ENCODE peak calls at places on chromosome 19, in six cellular contexts. One of them, this sample, is unnamed.

GRCh38 chr19:39438270-39438934 is 2.7 kb upstream of the RPS16 start:
- DNase-seq in neuronal stem cell: no peak
- DNase-seq in neural progenitor cell: no peak
- DNase-seq in transverse colon: no peak
- DNase-seq in IMR-90: peak; percentile 67
- DNase-seq in PC-9: peak; percentile 41
- DNase-seq in this sample: no peak

GRCh38 chr19:58356236-58356970 is 3.1 kb upstream of the A1BG start:
- DNase-seq in PC-9: no peak
- DNase-seq in neural progenitor cell: no peak
- DNase-seq in IMR-90: peak; percentile 43
- DNase-seq in transverse colon: no peak
- DNase-seq in neuronal stem cell: no peak
- DNase-seq in this sample: peak; percentile 45

GRCh38 chr19:55239004-55239403 is 10.4 kb upstream of the TMEM86B start:
- DNase-seq in PC-9: no peak
- DNase-seq in neuronal stem cell: no peak
- DNase-seq in transverse colon: no peak
- DNase-seq in IMR-90: no peak
- DNase-seq in neural progenitor cell: no peak
- DNase-seq in this sample: no peak

GRCh38 chr19:16457195-16457953 is 14.4 kb downstream of the EPS15L1 start:
- DNase-seq in neuronal stem cell: no peak
- DNase-seq in neural progenitor cell: peak; percentile 23
- DNase-seq in IMR-90: peak; percentile 26
- DNase-seq in PC-9: peak; percentile 42
- DNase-seq in transverse colon: no peak
- DNase-seq in this sample: peak; percentile 52

GRCh38 chr19:16260794-16261161 is 63.1 kb downstream of the AP1M1 start:
- DNase-seq in transverse colon: no peak
- DNase-seq in neuronal stem cell: no peak
- DNase-seq in IMR-90: no peak
- DNase-seq in PC-9: no peak
- DNase-seq in neural progenitor cell: no peak
- DNase-seq in this sample: no peak

GRCh38 chr19:16293133-16294085 is 31.2 kb upstream of the KLF2 start:
- DNase-seq in IMR-90: peak; percentile 99
- DNase-seq in neural progenitor cell: no peak
- DNase-seq in neuronal stem cell: no peak
- DNase-seq in transverse colon: peak; percentile 66
- DNase-seq in PC-9: peak; percentile 61
- DNase-seq in this sample: no peak

GRCh38 chr19:53659292-53659691 is 27.5 kb downstream of the DPRX start:
- DNase-seq in neural progenitor cell: peak; percentile 80
- DNase-seq in PC-9: peak; percentile 9
- DNase-seq in transverse colon: no peak
- DNase-seq in neuronal stem cell: no peak
- DNase-seq in IMR-90: no peak
- DNase-seq in this sample: no peak

GRCh38 chr19:31258211-31259052 is 90.8 kb downstream of the TSHZ3 start:
- DNase-seq in transverse colon: no peak
- DNase-seq in neuronal stem cell: no peak
- DNase-seq in neural progenitor cell: no peak
- DNase-seq in PC-9: no peak
- DNase-seq in IMR-90: no peak
- DNase-seq in this sample: no peak

GRCh38 chr19:15378529-15379082 is 981 bp downstream of the AKAP8 start:
- DNase-seq in IMR-90: peak; percentile 41
- DNase-seq in transverse colon: peak; percentile 64
- DNase-seq in neural progenitor cell: peak; percentile 65
- DNase-seq in neuronal stem cell: peak; percentile 20
- DNase-seq in PC-9: peak; percentile 41
- DNase-seq in this sample: peak; percentile 70

GRCh38 chr19:4709440-4710280 is 14.0 kb downstream of the DPP9 start:
- DNase-seq in transverse colon: no peak
- DNase-seq in PC-9: no peak
- DNase-seq in IMR-90: no peak
- DNase-seq in neural progenitor cell: no peak
- DNase-seq in neuronal stem cell: no peak
- DNase-seq in this sample: no peak

GRCh38 chr19:34734601-34735103 is 609 bp downstream of the ZNF181 start:
- DNase-seq in IMR-90: no peak
- DNase-seq in transverse colon: peak; percentile 28
- DNase-seq in neural progenitor cell: peak; percentile 7
- DNase-seq in neuronal stem cell: no peak
- DNase-seq in PC-9: no peak
- DNase-seq in this sample: no peak

GRCh38 chr19:38543807-38544568 is 73.8 kb downstream of the MAP4K1 start:
- DNase-seq in PC-9: peak; percentile 60
- DNase-seq in IMR-90: peak; percentile 86
- DNase-seq in neural progenitor cell: no peak
- DNase-seq in transverse colon: peak; percentile 42
- DNase-seq in neuronal stem cell: no peak
- DNase-seq in this sample: peak; percentile 76

GRCh38 chr19:16338470-16339360 is 14.1 kb downstream of the KLF2 start:
- DNase-seq in neuronal stem cell: no peak
- DNase-seq in PC-9: peak; percentile 71
- DNase-seq in IMR-90: peak; percentile 96
- DNase-seq in transverse colon: peak; percentile 40
- DNase-seq in neural progenitor cell: no peak
- DNase-seq in this sample: peak; percentile 73

GRCh38 chr19:29629836-29630534 is 23.9 kb downstream of the POP4 start:
- DNase-seq in IMR-90: no peak
- DNase-seq in PC-9: no peak
- DNase-seq in neuronal stem cell: no peak
- DNase-seq in neural progenitor cell: no peak
- DNase-seq in transverse colon: no peak
- DNase-seq in this sample: peak; percentile 13

GRCh38 chr19:44643605-44644390 is at the start of gene PVR:
- DNase-seq in transverse colon: peak; percentile 75
- DNase-seq in neural progenitor cell: peak; percentile 78
- DNase-seq in IMR-90: peak; percentile 77
- DNase-seq in PC-9: peak; percentile 78
- DNase-seq in neuronal stem cell: peak; percentile 48
- DNase-seq in this sample: peak; percentile 86

GRCh38 chr19:44725684-44726083 is 22.8 kb upstream of the BCL3 start:
- DNase-seq in neuronal stem cell: no peak
- DNase-seq in PC-9: no peak
- DNase-seq in neural progenitor cell: no peak
- DNase-seq in IMR-90: no peak
- DNase-seq in transverse colon: peak; percentile 67
- DNase-seq in this sample: no peak

GRCh38 chr19:33152178-33152577 is 20.3 kb downstream of the WDR88 start:
- DNase-seq in IMR-90: peak; percentile 50
- DNase-seq in PC-9: no peak
- DNase-seq in neural progenitor cell: no peak
- DNase-seq in transverse colon: no peak
- DNase-seq in neuronal stem cell: no peak
- DNase-seq in this sample: no peak

GRCh38 chr19:341386-342127 is 3.0 kb downstream of the MIER2 start:
- DNase-seq in IMR-90: no peak
- DNase-seq in transverse colon: no peak
- DNase-seq in neuronal stem cell: no peak
- DNase-seq in neural progenitor cell: no peak
- DNase-seq in PC-9: no peak
- DNase-seq in this sample: no peak

GRCh38 chr19:47377801-47378200 is 28.7 kb downstream of the DHX34 start:
- DNase-seq in neural progenitor cell: no peak
- DNase-seq in PC-9: no peak
- DNase-seq in IMR-90: no peak
- DNase-seq in neuronal stem cell: no peak
- DNase-seq in transverse colon: no peak
- DNase-seq in this sample: no peak

GRCh38 chr19:45262570-45262969 is 11.5 kb downstream of the MARK4 start:
- DNase-seq in transverse colon: no peak
- DNase-seq in IMR-90: no peak
- DNase-seq in neuronal stem cell: no peak
- DNase-seq in PC-9: no peak
- DNase-seq in neural progenitor cell: no peak
- DNase-seq in this sample: no peak

GRCh38 chr19:33613601-33614000 is 8.2 kb upstream of the CHST8 start:
- DNase-seq in transverse colon: no peak
- DNase-seq in PC-9: no peak
- DNase-seq in IMR-90: no peak
- DNase-seq in neuronal stem cell: no peak
- DNase-seq in neural progenitor cell: no peak
- DNase-seq in this sample: no peak

GRCh38 chr19:38090561-38090960 is 133.5 kb downstream of the DPF1 start:
- DNase-seq in IMR-90: no peak
- DNase-seq in PC-9: no peak
- DNase-seq in neural progenitor cell: no peak
- DNase-seq in transverse colon: no peak
- DNase-seq in neuronal stem cell: no peak
- DNase-seq in this sample: no peak

GRCh38 chr19:49338691-49339363 is 3.6 kb downstream of the CD37 start:
- DNase-seq in PC-9: peak; percentile 92
- DNase-seq in neuronal stem cell: peak; percentile 75
- DNase-seq in transverse colon: peak; percentile 90
- DNase-seq in IMR-90: no peak
- DNase-seq in neural progenitor cell: peak; percentile 98
- DNase-seq in this sample: peak; percentile 93

GRCh38 chr19:21698215-21698614 is 69.2 kb downstream of the ZNF100 start:
- DNase-seq in PC-9: no peak
- DNase-seq in neuronal stem cell: peak; percentile 14
- DNase-seq in neural progenitor cell: peak; percentile 17
- DNase-seq in IMR-90: peak; percentile 1
- DNase-seq in transverse colon: no peak
- DNase-seq in this sample: no peak

GRCh38 chr19:22607653-22608430 is 26.3 kb upstream of the ZNF492 start:
- DNase-seq in neural progenitor cell: no peak
- DNase-seq in PC-9: no peak
- DNase-seq in transverse colon: no peak
- DNase-seq in IMR-90: no peak
- DNase-seq in neuronal stem cell: no peak
- DNase-seq in this sample: no peak

GRCh38 chr19:13132471-13133166 is 14.6 kb downstream of the NACC1 start:
- DNase-seq in neuronal stem cell: no peak
- DNase-seq in transverse colon: no peak
- DNase-seq in IMR-90: peak; percentile 79
- DNase-seq in PC-9: peak; percentile 54
- DNase-seq in neural progenitor cell: no peak
- DNase-seq in this sample: no peak

GRCh38 chr19:55131421-55131820 is 14.0 kb upstream of the PPP1R12C start:
- DNase-seq in neuronal stem cell: no peak
- DNase-seq in neural progenitor cell: no peak
- DNase-seq in PC-9: no peak
- DNase-seq in transverse colon: no peak
- DNase-seq in IMR-90: peak; percentile 57
- DNase-seq in this sample: no peak

GRCh38 chr19:17513801-17514200 is 2.4 kb downstream of the PGLS start:
- DNase-seq in PC-9: peak; percentile 55
- DNase-seq in IMR-90: no peak
- DNase-seq in neuronal stem cell: no peak
- DNase-seq in transverse colon: no peak
- DNase-seq in neural progenitor cell: no peak
- DNase-seq in this sample: no peak

DNA sequence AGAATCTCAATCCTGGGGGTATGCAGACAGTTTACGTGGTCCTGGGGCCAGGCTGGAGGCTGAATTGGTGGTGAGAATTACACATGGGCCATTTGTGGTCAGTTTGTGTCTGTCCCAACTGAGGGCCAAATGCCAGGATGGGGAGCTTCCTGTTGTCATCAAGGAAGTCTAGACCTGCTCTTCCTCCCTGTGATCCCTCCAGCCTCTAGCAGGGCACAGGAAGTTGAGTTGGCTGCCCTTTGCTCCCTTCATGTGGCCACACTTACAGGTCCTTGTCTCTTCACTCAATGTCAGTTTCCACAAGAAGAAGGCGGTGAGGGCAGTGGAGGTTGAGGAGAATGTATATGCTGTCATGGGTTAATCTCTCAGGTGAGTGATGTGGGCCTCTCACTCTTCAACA is 30.1 kb downstream of the SIGLEC7 start:
- DNase-seq in transverse colon: no peak
- DNase-seq in neuronal stem cell: no peak
- DNase-seq in PC-9: no peak
- DNase-seq in IMR-90: no peak
- DNase-seq in neural progenitor cell: no peak
- DNase-seq in this sample: no peak
- H3K27me3 ChIP-seq in transverse colon: no peaks in the 10 kb centered on the region
- H3K27me3 ChIP-seq in neuronal stem cell: peaks cover 6% of the 10 kb centered on the region
- H3K27me3 ChIP-seq in PC-9: peaks cover 80% of the 10 kb centered on the region
- H3K27me3 ChIP-seq in IMR-90: no peaks in the 10 kb centered on the region
- H3K27me3 ChIP-seq in neural progenitor cell: peaks cover 27% of the 10 kb centered on the region
- H3K27me3 ChIP-seq in this sample: peaks cover 15% of the 10 kb centered on the region

DNA sequence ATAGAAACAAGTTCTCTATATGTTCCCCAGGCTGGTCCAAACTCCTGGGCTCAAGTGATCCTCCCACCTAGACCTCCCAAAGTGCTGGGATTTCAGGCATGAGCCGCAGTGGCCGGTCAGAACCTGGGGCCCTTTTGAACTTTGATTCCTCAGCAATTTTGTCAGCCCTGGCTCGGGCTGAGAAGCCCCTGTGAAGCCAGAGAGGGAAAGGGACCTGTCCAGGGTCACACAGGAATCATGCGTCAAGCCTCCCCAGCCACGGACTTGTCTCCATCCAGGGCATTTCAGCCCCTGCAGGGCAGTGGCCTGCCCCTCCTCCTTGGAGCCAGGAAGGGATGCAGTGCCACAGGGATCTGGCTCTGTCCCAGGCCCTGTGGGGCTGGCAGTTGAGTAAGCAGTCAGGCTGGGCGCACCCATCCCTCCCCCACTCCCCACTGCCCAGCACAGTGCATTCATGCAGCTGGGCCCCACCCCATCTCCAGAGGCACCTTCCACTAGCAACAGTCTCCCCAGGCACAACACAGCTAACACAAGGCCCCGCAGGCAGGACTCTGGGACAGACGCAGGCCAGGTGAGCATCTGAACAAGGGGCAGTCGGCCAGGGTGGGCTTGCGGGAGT is at the start of gene CAPS:
- DNase-seq in neural progenitor cell: no peak
- DNase-seq in transverse colon: peak; percentile 78
- DNase-seq in IMR-90: peak; percentile 23
- DNase-seq in neuronal stem cell: no peak
- DNase-seq in PC-9: peak; percentile 85
- DNase-seq in this sample: peak; percentile 88
- H3K9me3 ChIP-seq in neural progenitor cell: no peaks in the 10 kb centered on the region
- H3K9me3 ChIP-seq in transverse colon: no peaks in the 10 kb centered on the region
- H3K9me3 ChIP-seq in IMR-90: no peaks in the 10 kb centered on the region
- H3K9me3 ChIP-seq in neuronal stem cell: no peaks in the 10 kb centered on the region
- H3K9me3 ChIP-seq in PC-9: no peaks in the 10 kb centered on the region
- H3K9me3 ChIP-seq in this sample: no peaks in the 10 kb centered on the region

GRCh38 chr19:40718774-40719391 is 2.0 kb downstream of the ITPKC start:
- DNase-seq in IMR-90: peak; percentile 40
- DNase-seq in PC-9: peak; percentile 87
- DNase-seq in neuronal stem cell: no peak
- DNase-seq in transverse colon: peak; percentile 93
- DNase-seq in neural progenitor cell: peak; percentile 46
- DNase-seq in this sample: peak; percentile 91
- H3K4me1 ChIP-seq in IMR-90: peaks cover 11% of the 10 kb centered on the region
- H3K4me1 ChIP-seq in PC-9: peaks cover 33% of the 10 kb centered on the region
- H3K4me1 ChIP-seq in neuronal stem cell: peaks cover 25% of the 10 kb centered on the region
- H3K4me1 ChIP-seq in transverse colon: peaks cover 75% of the 10 kb centered on the region
- H3K4me1 ChIP-seq in neural progenitor cell: peaks cover 16% of the 10 kb centered on the region
- H3K4me1 ChIP-seq in this sample: peaks cover 71% of the 10 kb centered on the region

DNA sequence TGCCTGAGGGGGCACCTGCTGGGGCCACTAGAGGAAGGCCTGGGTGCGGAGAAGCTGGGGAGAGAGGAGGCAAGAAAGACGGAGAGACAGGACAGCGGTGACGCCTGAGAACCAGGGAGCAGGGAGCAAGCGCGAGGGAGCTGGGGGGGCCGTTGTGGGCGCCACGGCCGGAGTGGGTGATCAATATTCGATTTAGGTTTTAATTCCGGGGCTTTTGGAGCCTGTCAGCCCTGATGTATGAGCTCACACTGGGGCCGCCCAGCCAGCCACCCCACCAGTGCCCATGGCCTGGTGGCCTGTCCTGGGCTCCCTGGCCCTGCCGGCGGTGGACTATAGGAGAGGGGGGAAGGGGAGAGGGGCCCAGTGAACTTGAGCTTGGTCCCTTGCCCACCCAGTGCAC is 8.7 kb upstream of the ERFL start:
- DNase-seq in neuronal stem cell: no peak
- DNase-seq in IMR-90: no peak
- DNase-seq in transverse colon: no peak
- DNase-seq in PC-9: no peak
- DNase-seq in neural progenitor cell: no peak
- DNase-seq in this sample: no peak
- H3K27me3 ChIP-seq in neuronal stem cell: peaks cover 64% of the 10 kb centered on the region
- H3K27me3 ChIP-seq in IMR-90: peaks cover 44% of the 10 kb centered on the region
- H3K27me3 ChIP-seq in transverse colon: peaks cover 58% of the 10 kb centered on the region
- H3K27me3 ChIP-seq in PC-9: peaks cover 33% of the 10 kb centered on the region
- H3K27me3 ChIP-seq in neural progenitor cell: peaks cover 99% of the 10 kb centered on the region
- H3K27me3 ChIP-seq in this sample: peaks cover 41% of the 10 kb centered on the region

This sample was measured in lower lobe of right lung.